ENCODE peak calls at places on chromosomes 7 and 10, in four cellular contexts. One of them, this sample, is unnamed.

GRCh38 chr7:51456471-51457060 is 140.0 kb upstream of the COBL start:
- DNase-seq in H54: no peak
- DNase-seq in esophagus squamous epithelium: no peak
- DNase-seq in right lobe of liver: no peak
- DNase-seq in this sample: no peak

GRCh38 chr7:128022631-128023532 is 8.4 kb downstream of the LRRC4 start:
- DNase-seq in H54: no peak
- DNase-seq in esophagus squamous epithelium: no peak
- DNase-seq in right lobe of liver: no peak
- DNase-seq in this sample: peak; percentile 25

GRCh38 chr10:73019100-73019499 is 64.5 kb upstream of the PLA2G12B start:
- DNase-seq in H54: no peak
- DNase-seq in esophagus squamous epithelium: no peak
- DNase-seq in right lobe of liver: no peak
- DNase-seq in this sample: no peak

GRCh38 chr10:49272251-49273081 is 26.5 kb upstream of the C10orf71 start:
- DNase-seq in H54: no peak
- DNase-seq in esophagus squamous epithelium: no peak
- DNase-seq in right lobe of liver: no peak
- DNase-seq in this sample: no peak

GRCh38 chr10:72086466-72087391 is 1.6 kb downstream of the SPOCK2 start:
- DNase-seq in H54: no peak
- DNase-seq in esophagus squamous epithelium: no peak
- DNase-seq in right lobe of liver: peak; percentile 45
- DNase-seq in this sample: no peak

GRCh38 chr7:90473819-90474218 is 4.4 kb downstream of the PTTG1IP2 start:
- DNase-seq in H54: no peak
- DNase-seq in esophagus squamous epithelium: no peak
- DNase-seq in right lobe of liver: no peak
- DNase-seq in this sample: no peak

GRCh38 chr10:131400518-131400917 is 89.0 kb upstream of the TCERG1L start:
- DNase-seq in H54: no peak
- DNase-seq in esophagus squamous epithelium: no peak
- DNase-seq in right lobe of liver: no peak
- DNase-seq in this sample: no peak

GRCh38 chr7:158015403-158016116 is 572.1 kb downstream of the PTPRN2 start:
- DNase-seq in H54: no peak
- DNase-seq in esophagus squamous epithelium: no peak
- DNase-seq in right lobe of liver: no peak
- DNase-seq in this sample: peak; percentile 40

GRCh38 chr7:155358066-155358947 is 60.6 kb downstream of the INSIG1 start:
- DNase-seq in H54: no peak
- DNase-seq in esophagus squamous epithelium: no peak
- DNase-seq in right lobe of liver: no peak
- DNase-seq in this sample: peak; percentile 51

GRCh38 chr10:26372513-26373354 is 65.4 kb upstream of the APBB1IP start:
- DNase-seq in H54: no peak
- DNase-seq in esophagus squamous epithelium: no peak
- DNase-seq in right lobe of liver: no peak
- DNase-seq in this sample: no peak

GRCh38 chr7:39754326-39755120 is 131.2 kb downstream of the RALA start:
- DNase-seq in H54: peak; percentile 52
- DNase-seq in esophagus squamous epithelium: no peak
- DNase-seq in right lobe of liver: no peak
- DNase-seq in this sample: no peak

GRCh38 chr7:1354661-1355567 is 104.4 kb downstream of the MICALL2 start:
- DNase-seq in H54: no peak
- DNase-seq in esophagus squamous epithelium: no peak
- DNase-seq in right lobe of liver: no peak
- DNase-seq in this sample: no peak

GRCh38 chr7:4227105-4228010 is 454.7 kb upstream of the FOXK1 start:
- DNase-seq in H54: no peak
- DNase-seq in esophagus squamous epithelium: no peak
- DNase-seq in right lobe of liver: no peak
- DNase-seq in this sample: no peak

GRCh38 chr10:116287906-116288501 is 15.0 kb upstream of the GFRA1 start:
- DNase-seq in H54: no peak
- DNase-seq in esophagus squamous epithelium: no peak
- DNase-seq in right lobe of liver: no peak
- DNase-seq in this sample: peak; percentile 56

GRCh38 chr10:115638246-115638645 is 545.1 kb downstream of the ATRNL1 start:
- DNase-seq in H54: no peak
- DNase-seq in esophagus squamous epithelium: no peak
- DNase-seq in right lobe of liver: no peak
- DNase-seq in this sample: no peak

GRCh38 chr7:30902466-30902865 is 9.2 kb upstream of the AQP1 start:
- DNase-seq in H54: no peak
- DNase-seq in esophagus squamous epithelium: no peak
- DNase-seq in right lobe of liver: no peak
- DNase-seq in this sample: no peak

GRCh38 chr7:97377713-97378112 is 260.2 kb downstream of the SDHAF3 start:
- DNase-seq in H54: no peak
- DNase-seq in esophagus squamous epithelium: no peak
- DNase-seq in right lobe of liver: no peak
- DNase-seq in this sample: no peak

GRCh38 chr10:126969310-126969709 is 64.1 kb downstream of the DOCK1 start:
- DNase-seq in H54: no peak
- DNase-seq in esophagus squamous epithelium: no peak
- DNase-seq in right lobe of liver: no peak
- DNase-seq in this sample: no peak

GRCh38 chr10:80497187-80498038 is 40.3 kb upstream of the SH2D4B start:
- DNase-seq in H54: no peak
- DNase-seq in esophagus squamous epithelium: no peak
- DNase-seq in right lobe of liver: peak; percentile 67
- DNase-seq in this sample: peak; percentile 80

GRCh38 chr10:126569513-126570447 is 100.7 kb downstream of the C10orf90 start:
- DNase-seq in H54: peak; percentile 11
- DNase-seq in esophagus squamous epithelium: no peak
- DNase-seq in right lobe of liver: no peak
- DNase-seq in this sample: no peak

GRCh38 chr7:74480861-74481417 is 27.2 kb downstream of the GTF2IRD1 start:
- DNase-seq in H54: no peak
- DNase-seq in esophagus squamous epithelium: no peak
- DNase-seq in right lobe of liver: peak; percentile 50
- DNase-seq in this sample: peak; percentile 56

GRCh38 chr10:129386415-129387257 is 80.4 kb upstream of the MGMT start:
- DNase-seq in H54: no peak
- DNase-seq in esophagus squamous epithelium: no peak
- DNase-seq in right lobe of liver: peak; percentile 68
- DNase-seq in this sample: no peak

GRCh38 chr10:52353210-52353609 is 39.1 kb downstream of the DKK1 start:
- DNase-seq in H54: no peak
- DNase-seq in esophagus squamous epithelium: no peak
- DNase-seq in right lobe of liver: no peak
- DNase-seq in this sample: no peak

GRCh38 chr10:5599613-5600520 is 66.5 kb downstream of the ASB13 start:
- DNase-seq in H54: no peak
- DNase-seq in esophagus squamous epithelium: no peak
- DNase-seq in right lobe of liver: no peak
- DNase-seq in this sample: no peak

GRCh38 chr7:98294798-98295382 is 13.4 kb downstream of the BRI3 start:
- DNase-seq in H54: peak; percentile 78
- DNase-seq in esophagus squamous epithelium: no peak
- DNase-seq in right lobe of liver: peak; percentile 66
- DNase-seq in this sample: peak; percentile 75

GRCh38 chr10:56662765-56663447 is 301.8 kb upstream of the ZWINT start:
- DNase-seq in H54: no peak
- DNase-seq in esophagus squamous epithelium: no peak
- DNase-seq in right lobe of liver: no peak
- DNase-seq in this sample: no peak

GRCh38 chr7:44431091-44431608 is 59.3 kb downstream of the NUDCD3 start:
- DNase-seq in H54: no peak
- DNase-seq in esophagus squamous epithelium: no peak
- DNase-seq in right lobe of liver: no peak
- DNase-seq in this sample: peak; percentile 21

GRCh38 chr10:17233534-17233933 is 5.5 kb downstream of the VIM start:
- DNase-seq in H54: no peak
- DNase-seq in esophagus squamous epithelium: no peak
- DNase-seq in right lobe of liver: no peak
- DNase-seq in this sample: no peak

GRCh38 chr7:87152112-87152896 is at the start of gene DMTF1:
- DNase-seq in H54: peak; percentile 84
- DNase-seq in esophagus squamous epithelium: peak; percentile 65
- DNase-seq in right lobe of liver: peak; percentile 95
- DNase-seq in this sample: peak; percentile 97

GRCh38 chr7:55977831-55978230 is 13.4 kb downstream of the NIPSNAP2 start:
- DNase-seq in H54: no peak
- DNase-seq in esophagus squamous epithelium: no peak
- DNase-seq in right lobe of liver: no peak
- DNase-seq in this sample: no peak

GRCh38 chr10:19812976-19813375 is 3.3 kb upstream of the PLXDC2 start:
- DNase-seq in H54: no peak
- DNase-seq in esophagus squamous epithelium: no peak
- DNase-seq in right lobe of liver: no peak
- DNase-seq in this sample: no peak

GRCh38 chr10:19817251-19818046 is 1.2 kb downstream of the PLXDC2 start:
- DNase-seq in H54: no peak
- DNase-seq in esophagus squamous epithelium: no peak
- DNase-seq in right lobe of liver: peak; percentile 46
- DNase-seq in this sample: no peak

GRCh38 chr10:19816420-19817250 is at the start of gene PLXDC2:
- DNase-seq in H54: no peak
- DNase-seq in esophagus squamous epithelium: no peak
- DNase-seq in right lobe of liver: peak; percentile 61
- DNase-seq in this sample: peak; percentile 36

GRCh38 chr10:19815036-19815435 is 1.2 kb upstream of the PLXDC2 start:
- DNase-seq in H54: no peak
- DNase-seq in esophagus squamous epithelium: no peak
- DNase-seq in right lobe of liver: no peak
- DNase-seq in this sample: no peak

DNA sequence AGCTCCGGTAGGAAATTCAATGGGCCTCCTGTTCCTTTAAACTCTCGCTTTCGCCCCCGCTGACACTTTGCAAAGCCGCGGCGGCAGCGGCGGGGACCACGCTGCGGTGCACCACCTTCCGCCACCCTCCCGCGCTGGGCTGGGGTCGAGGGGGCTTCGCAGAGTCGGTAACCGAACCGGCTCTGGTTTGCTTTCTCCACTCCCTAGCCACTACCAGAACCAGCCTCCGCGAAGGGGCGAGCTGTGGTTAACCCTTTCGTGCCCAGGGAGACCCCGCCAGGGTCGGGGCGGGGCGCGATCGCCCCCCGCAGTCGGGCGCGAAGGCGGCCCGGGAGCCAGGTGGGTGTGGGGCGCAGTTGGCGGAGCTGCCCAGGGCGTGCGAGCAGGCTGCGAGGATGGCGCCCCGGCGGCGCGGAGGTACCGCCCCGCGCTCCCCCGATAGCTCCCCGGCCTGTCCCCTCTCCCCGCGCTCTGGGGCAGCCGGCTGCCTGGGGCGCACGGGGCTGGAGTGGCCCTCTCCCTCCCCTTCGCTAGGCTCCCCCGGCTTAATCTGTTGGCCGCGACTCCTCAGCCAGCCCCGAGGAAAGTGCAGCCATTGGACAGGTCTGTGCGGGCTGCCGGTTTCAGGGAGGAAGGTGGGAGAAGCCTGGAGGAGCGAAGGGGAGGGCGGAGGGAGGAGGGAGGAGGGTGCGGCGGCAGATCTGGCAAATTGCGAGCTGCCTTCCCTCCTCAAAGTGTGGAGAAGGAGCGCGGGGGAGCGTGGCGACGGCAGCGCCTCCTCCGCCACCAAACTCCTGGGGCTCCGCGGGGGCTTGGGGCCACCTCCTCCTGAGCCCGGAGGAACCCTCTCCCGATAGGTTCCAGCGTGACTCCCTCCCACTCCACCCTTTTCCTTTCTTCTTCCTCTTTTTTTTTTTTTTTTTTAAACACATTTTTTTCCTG is 483 bp upstream of the PLXDC2 start:
- DNase-seq in H54: peak; percentile 17
- DNase-seq in esophagus squamous epithelium: no peak
- DNase-seq in right lobe of liver: peak; percentile 71
- DNase-seq in this sample: peak; percentile 6
- TF ChIP-seq POLR2A in H54: no peak
- TF ChIP-seq POLR2A in esophagus squamous epithelium: no peak
- TF ChIP-seq POLR2A in right lobe of liver: no peak
- TF ChIP-seq POLR2A in this sample: no peak

GRCh38 chr7:107108951-107109350 is 59.9 kb upstream of the HBP1 start:
- DNase-seq in H54: no peak
- DNase-seq in esophagus squamous epithelium: no peak
- DNase-seq in right lobe of liver: no peak
- DNase-seq in this sample: no peak

GRCh38 chr7:107105591-107106245 is 61.2 kb downstream of the PRKAR2B start:
- DNase-seq in H54: no peak
- DNase-seq in esophagus squamous epithelium: no peak
- DNase-seq in right lobe of liver: no peak
- DNase-seq in this sample: no peak

GRCh38 chr7:107100824-107101223 is 56.3 kb downstream of the PRKAR2B start:
- DNase-seq in H54: no peak
- DNase-seq in esophagus squamous epithelium: no peak
- DNase-seq in right lobe of liver: no peak
- DNase-seq in this sample: no peak

DNA sequence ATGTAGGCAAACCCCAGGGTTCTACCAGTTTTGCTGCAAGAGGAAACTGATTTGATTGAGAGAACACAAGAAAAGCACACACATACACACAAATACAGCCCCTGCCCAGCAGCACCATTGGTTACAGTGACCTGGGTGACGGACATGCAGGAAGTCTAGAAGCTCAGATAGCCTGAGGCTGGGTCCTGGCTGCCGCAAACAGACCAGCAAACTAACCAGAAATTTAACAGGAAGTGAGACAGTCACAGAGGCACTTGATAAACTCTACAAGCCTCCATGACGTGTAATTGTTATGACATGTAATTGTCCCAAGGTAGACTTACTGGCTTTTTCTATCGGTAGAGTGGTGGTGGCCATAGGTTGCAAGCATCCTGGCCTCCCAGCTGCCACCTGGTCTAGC is 58.9 kb downstream of the PRKAR2B start:
- DNase-seq in H54: peak; percentile 19
- DNase-seq in esophagus squamous epithelium: no peak
- DNase-seq in right lobe of liver: no peak
- DNase-seq in this sample: peak; percentile 23
- TF ChIP-seq POLR2A in H54: no peak
- TF ChIP-seq POLR2A in esophagus squamous epithelium: no peak
- TF ChIP-seq POLR2A in right lobe of liver: no peak
- TF ChIP-seq POLR2A in this sample: no peak

GRCh38 chr7:116145245-116145852 is 65.0 kb upstream of the TES start:
- DNase-seq in H54: no peak
- DNase-seq in esophagus squamous epithelium: no peak
- DNase-seq in right lobe of liver: no peak
- DNase-seq in this sample: no peak
- TF ChIP-seq POLR2A in H54: no peak
- TF ChIP-seq POLR2A in esophagus squamous epithelium: no peak
- TF ChIP-seq POLR2A in right lobe of liver: no peak
- TF ChIP-seq POLR2A in this sample: no peak

GRCh38 chr10:68333452-68333851 is 724 bp upstream of the PBLD start:
- DNase-seq in H54: no peak
- DNase-seq in esophagus squamous epithelium: no peak
- DNase-seq in right lobe of liver: no peak
- DNase-seq in this sample: no peak

GRCh38 chr10:68330852-68331454 is 911 bp upstream of the HNRNPH3 start:
- DNase-seq in H54: no peak
- DNase-seq in esophagus squamous epithelium: no peak
- DNase-seq in right lobe of liver: peak; percentile 28
- DNase-seq in this sample: no peak

GRCh38 chr10:68331455-68332258 is at the start of gene HNRNPH3:
- DNase-seq in H54: peak; percentile 95
- DNase-seq in esophagus squamous epithelium: peak; percentile 87
- DNase-seq in right lobe of liver: peak; percentile 99
- DNase-seq in this sample: peak; percentile 98

GRCh38 chr10:68333058-68333395 is 299 bp upstream of the PBLD start:
- DNase-seq in H54: no peak
- DNase-seq in esophagus squamous epithelium: no peak
- DNase-seq in right lobe of liver: no peak
- DNase-seq in this sample: no peak

GRCh38 chr10:68332259-68333057 is at the start of gene PBLD:
- DNase-seq in H54: peak; percentile 28
- DNase-seq in esophagus squamous epithelium: no peak
- DNase-seq in right lobe of liver: peak; percentile 81
- DNase-seq in this sample: peak; percentile 89
- TF ChIP-seq POLR2A in H54: peak; percentile 72
- TF ChIP-seq POLR2A in esophagus squamous epithelium: no peak
- TF ChIP-seq POLR2A in right lobe of liver: peak; percentile 67
- TF ChIP-seq POLR2A in this sample: peak; percentile 62

This sample was measured in NB4.